ENCODE peak calls at places on chromosomes 16 and 17, in four cellular contexts. X is foreskin fibroblast, Q is mucosa of descending colon, N is fibroblast of pulmonary artery. F is an unnamed sample.

GRCh38 chr17:35073991-35074627 is 10.6 kb upstream of the RFFL start:
- DNase-seq in X (no peak), Q (no peak), N (no peak), F (no peak)

GRCh38 chr17:43531955-43532354 is 14.2 kb downstream of the ETV4 start:
- DNase-seq in X (no peak), Q (no peak), N (no peak), F (no peak)

GRCh38 chr17:43591750-43592562 is 45.8 kb upstream of the ETV4 start:
- DNase-seq in X (peak), Q (peak), N (peak), F (no peak)

GRCh38 chr16:58125041-58125440 is 4.1 kb downstream of the CFAP20 start:
- DNase-seq in X (no peak), Q (no peak), N (no peak), F (no peak)

GRCh38 chr17:7313890-7314718 is 1.1 kb downstream of the GPS2 start:
- DNase-seq in X (peak), Q (no peak), N (no peak), F (peak)

GRCh38 chr16:2964416-2965223 is 545 bp downstream of the KREMEN2 start:
- DNase-seq in X (no peak), Q (peak), N (no peak), F (no peak)

GRCh38 chr17:78745407-78746088 is 36.5 kb downstream of the CYTH1 start:
- DNase-seq in X (no peak), Q (no peak), N (peak), F (peak)

GRCh38 chr16:65622161-65622560 is 500.3 kb upstream of the CDH11 start:
- DNase-seq in X (no peak), Q (no peak), N (no peak), F (no peak)

GRCh38 chr16:77234611-77235010 is 35.4 kb downstream of the SYCE1L start:
- DNase-seq in X (no peak), Q (no peak), N (no peak), F (no peak)

GRCh38 chr16:47142469-47143328 is 1.0 kb downstream of the NETO2 start:
- DNase-seq in X (peak), Q (peak), N (peak), F (peak)

GRCh38 chr17:15157051-15157450 is 108.1 kb downstream of the PMP22 start:
- DNase-seq in X (peak), Q (no peak), N (peak), F (no peak)

GRCh38 chr17:82668631-82669099 is 20.4 kb upstream of the WDR45B start:
- DNase-seq in X (peak), Q (peak), N (peak), F (no peak)

GRCh38 chr16:63655846-63656245 is 1466.0 kb downstream of the CDH11 start:
- DNase-seq in X (no peak), Q (no peak), N (no peak), F (no peak)

GRCh38 chr16:65837431-65837986 is 529.0 kb upstream of the CDH5 start:
- DNase-seq in X (no peak), Q (no peak), N (no peak), F (peak)

GRCh38 chr17:1617620-1618174 is 10.9 kb downstream of the SLC43A2 start:
- DNase-seq in X (peak), Q (peak), N (peak), F (no peak)

GRCh38 chr17:77444653-77445029 is 303.9 kb downstream of the SEC14L1 start:
- DNase-seq in X (peak), Q (no peak), N (peak), F (no peak)

GRCh38 chr17:30323262-30323894 is 10.5 kb downstream of the TMIGD1 start:
- DNase-seq in X (no peak), Q (no peak), N (no peak), F (no peak)

GRCh38 chr16:15493416-15494181 is 59.2 kb downstream of the BMERB1 start:
- DNase-seq in X (peak), Q (no peak), N (peak), F (no peak)

GRCh38 chr17:73548620-73549311 is 95.5 kb downstream of the SDK2 start:
- DNase-seq in X (no peak), Q (no peak), N (no peak), F (no peak)

GRCh38 chr17:20825539-20825938 is 217.3 kb downstream of the USP22 start:
- DNase-seq in X (no peak), Q (no peak), N (no peak), F (no peak)

GRCh38 chr16:27642753-27643152 is 92.8 kb downstream of the KATNIP start:
- DNase-seq in X (no peak), Q (no peak), N (peak), F (no peak)

GRCh38 chr16:81926036-81926435 is 85.2 kb downstream of the SDR42E1 start:
- DNase-seq in X (no peak), Q (no peak), N (no peak), F (no peak)

GRCh38 chr16:20318437-20318836 is 8.9 kb downstream of the GP2 start:
- DNase-seq in X (no peak), Q (no peak), N (no peak), F (no peak)

GRCh38 chr17:47891545-47892088 is 4.4 kb upstream of the SP2 start:
- DNase-seq in X (no peak), Q (no peak), N (no peak), F (peak)

GRCh38 chr16:24685539-24686432 is 43.7 kb upstream of the TNRC6A start:
- DNase-seq in X (peak), Q (peak), N (peak), F (no peak)

GRCh38 chr17:47323382-47324223 is at the start of gene EFCAB13:
- DNase-seq in X (peak), Q (peak), N (peak), F (peak)

GRCh38 chr16:75323198-75323597 is 71.8 kb upstream of the BCAR1 start:
- DNase-seq in X (no peak), Q (no peak), N (no peak), F (no peak)

GRCh38 chr17:29235904-29236303 is 10.8 kb upstream of the CRYBA1 start:
- DNase-seq in X (no peak), Q (no peak), N (no peak), F (no peak)

GRCh38 chr16:68281368-68282063 is 17.2 kb downstream of the SLC7A6 start:
- DNase-seq in X (no peak), Q (no peak), N (no peak), F (no peak)

GRCh38 chr17:82287849-82288601 is 14.5 kb upstream of the CSNK1D start:
- DNase-seq in X (peak), Q (peak), N (peak), F (no peak)

GRCh38 chr16:75566889-75567255 is 693 bp downstream of the GABARAPL2 start:
- DNase-seq in X (no peak), Q (no peak), N (no peak), F (peak)

GRCh38 chr17:82107341-82107860 is 9.4 kb upstream of the FASN start:
- DNase-seq in X (no peak), Q (peak), N (no peak), F (no peak)

GRCh38 chr16:73071131-73071940 is 23.4 kb upstream of the ZFHX3 start:
- DNase-seq in X (no peak), Q (peak), N (peak), F (no peak)

GRCh38 chr17:83064021-83064731 is 15.2 kb upstream of the METRNL start:
- DNase-seq in X (no peak), Q (peak), N (no peak), F (no peak)

GRCh38 chr17:11598274-11599221 is at the start of gene DNAH9:
- DNase-seq in X (peak), Q (peak), N (peak), F (no peak)

GRCh38 chr17:76154292-76154691 is 13.2 kb upstream of the FOXJ1 start:
- DNase-seq in X (no peak), Q (no peak), N (no peak), F (no peak)

GRCh38 chr17:76154935-76155845 is 14.1 kb upstream of the FOXJ1 start:
- DNase-seq in X (no peak), Q (no peak), N (no peak), F (no peak)

GRCh38 chr17:76153202-76153601 is 12.2 kb upstream of the FOXJ1 start:
- DNase-seq in X (no peak), Q (no peak), N (no peak), F (no peak)

GRCh38 chr17:76152580-76152979 is 11.5 kb upstream of the FOXJ1 start:
- DNase-seq in X (no peak), Q (no peak), N (no peak), F (no peak)

DNA sequence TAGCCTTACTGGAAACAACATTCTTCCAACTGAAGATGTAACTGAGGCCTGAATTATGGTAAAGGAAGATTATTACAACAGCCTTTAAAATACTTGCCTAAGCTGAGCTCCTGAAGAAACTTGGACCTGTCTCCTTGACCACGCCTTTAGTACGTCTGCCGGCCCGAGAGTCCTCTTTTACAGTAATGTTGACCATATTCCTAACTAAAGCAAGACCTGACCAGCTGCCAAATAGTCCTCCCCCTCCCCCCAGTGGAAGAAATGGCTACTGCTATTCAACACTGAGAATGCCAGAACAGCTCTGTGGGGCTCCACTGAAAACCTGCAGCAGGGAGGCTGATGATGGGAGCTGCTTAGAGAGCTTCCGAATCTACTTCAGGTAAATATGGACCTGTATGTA is 12.6 kb upstream of the FOXJ1 start:
- DNase-seq in X (no peak), Q (no peak), N (peak), F (no peak)
- TF ChIP-seq CTCF in X (peak), Q (no peak), N (peak), F (peak)

GRCh38 chr17:65444049-65444448 is 117.4 kb downstream of the AXIN2 start:
- DNase-seq in X (no peak), Q (no peak), N (no peak), F (no peak)

GRCh38 chr17:65449495-65449894 is 112.0 kb downstream of the AXIN2 start:
- DNase-seq in X (no peak), Q (no peak), N (no peak), F (no peak)

GRCh38 chr17:65447823-65448222 is 113.6 kb downstream of the AXIN2 start:
- DNase-seq in X (no peak), Q (no peak), N (no peak), F (no peak)

GRCh38 chr17:65446043-65446442 is 115.4 kb downstream of the AXIN2 start:
- DNase-seq in X (no peak), Q (no peak), N (no peak), F (no peak)

DNA sequence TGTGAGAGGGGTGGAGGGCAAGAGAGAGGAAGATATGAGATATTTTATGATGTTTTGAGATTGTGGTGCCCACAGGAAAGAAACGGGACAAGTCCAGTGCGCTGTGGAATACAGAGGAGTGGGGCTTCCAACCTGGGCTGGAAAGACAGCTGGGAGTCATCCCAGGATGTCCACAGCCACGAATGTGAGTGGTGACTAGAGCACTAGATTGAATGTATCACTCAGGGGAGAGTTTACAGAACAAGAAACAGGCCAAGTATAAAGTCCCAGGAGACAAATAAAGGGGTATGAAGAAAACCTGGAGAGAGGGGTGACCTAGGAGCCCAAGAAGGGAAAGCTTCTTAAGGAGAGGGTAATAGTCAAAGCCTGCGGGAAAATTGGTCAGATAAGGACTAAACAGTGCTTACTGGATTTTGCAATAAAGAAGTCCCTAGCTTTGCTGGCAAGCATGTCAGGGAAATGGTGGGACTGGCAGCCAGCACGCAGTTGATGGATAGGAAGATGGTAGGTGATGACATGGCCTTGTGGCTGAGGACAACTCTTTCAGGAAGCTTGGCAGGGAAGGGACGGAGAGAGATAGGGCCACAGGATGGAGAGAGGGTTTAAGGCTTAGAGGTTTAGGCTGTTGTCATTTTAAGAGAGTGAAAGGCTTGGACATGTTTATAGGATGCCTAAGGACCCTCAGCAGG is 114.5 kb downstream of the AXIN2 start:
- DNase-seq in X (no peak), Q (no peak), N (no peak), F (no peak)
- H3K4me3 ChIP-seq in X (no peak), Q (no peak), N (no peak), F (no peak)

DNA sequence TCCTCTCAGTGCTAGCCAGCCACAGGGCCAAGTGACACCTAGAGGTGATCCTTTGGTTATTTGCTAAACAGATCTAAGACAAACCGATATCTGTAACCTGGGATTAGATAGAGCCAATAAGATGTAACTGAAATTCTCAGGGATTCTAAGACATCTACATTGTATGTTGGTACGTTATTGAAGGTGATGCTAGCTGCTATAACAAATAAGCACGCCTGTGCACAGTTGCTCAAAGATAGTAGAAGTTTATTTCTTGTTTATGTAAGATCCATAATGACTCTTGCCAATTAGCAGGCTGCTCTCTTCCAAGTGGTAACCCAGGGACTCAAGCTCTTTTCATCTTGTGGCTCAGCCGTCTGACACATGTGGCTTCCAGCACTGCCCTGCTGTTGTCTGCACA is 370.3 kb downstream of the WWOX start:
- DNase-seq in X (no peak), Q (no peak), N (no peak), F (no peak)
- TF ChIP-seq CTCF in X (no peak), Q (no peak), N (no peak), F (no peak)

DNA sequence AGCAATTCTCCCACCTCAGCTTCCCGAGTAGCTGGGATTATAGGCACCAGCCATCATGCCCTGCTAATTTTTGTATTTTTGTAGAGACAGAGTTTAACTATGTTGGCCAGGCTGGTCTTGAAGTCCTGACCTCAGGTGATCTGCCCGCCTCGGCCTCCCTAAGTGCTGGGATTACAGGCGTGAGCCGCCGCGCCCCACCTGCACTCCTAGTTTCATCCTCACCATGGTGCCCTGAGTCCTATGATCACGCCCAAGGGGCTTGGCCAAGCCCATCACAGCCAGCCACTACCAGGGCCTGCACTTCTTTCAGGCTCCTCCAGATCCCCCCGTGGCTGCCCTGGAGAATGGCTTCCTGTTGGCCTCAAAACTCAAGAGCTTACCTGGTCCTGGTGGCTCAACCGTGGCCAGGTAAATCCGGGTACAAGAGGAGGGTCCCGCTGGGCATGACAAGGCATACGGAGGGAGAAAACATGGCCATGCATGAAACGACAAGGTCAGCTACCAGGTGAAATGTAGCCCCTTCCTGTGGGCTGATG is 20.4 kb upstream of the TFAP4 start:
- DNase-seq in X (no peak), Q (no peak), N (no peak), F (no peak)
- H3K4me3 ChIP-seq in X (no peak), Q (no peak), N (no peak), F (no peak)

GRCh38 chr16:29864205-29864604 is 1.2 kb upstream of the CDIPT start:
- DNase-seq in X (no peak), Q (no peak), N (no peak), F (no peak)

GRCh38 chr16:29862884-29863668 is at the start of gene CDIPT:
- DNase-seq in X (peak), Q (peak), N (peak), F (peak)

GRCh38 chr16:29860218-29860617 is 2.8 kb downstream of the CDIPT start:
- DNase-seq in X (no peak), Q (no peak), N (no peak), F (no peak)

GRCh38 chr16:29863669-29863984 is 601 bp upstream of the CDIPT start:
- DNase-seq in X (no peak), Q (no peak), N (no peak), F (no peak)

GRCh38 chr16:29862383-29862883 is 593 bp downstream of the CDIPT start:
- DNase-seq in X (no peak), Q (no peak), N (peak), F (peak)
- TF ChIP-seq CTCF in X (peak), Q (no peak), N (peak), F (no peak)

DNA sequence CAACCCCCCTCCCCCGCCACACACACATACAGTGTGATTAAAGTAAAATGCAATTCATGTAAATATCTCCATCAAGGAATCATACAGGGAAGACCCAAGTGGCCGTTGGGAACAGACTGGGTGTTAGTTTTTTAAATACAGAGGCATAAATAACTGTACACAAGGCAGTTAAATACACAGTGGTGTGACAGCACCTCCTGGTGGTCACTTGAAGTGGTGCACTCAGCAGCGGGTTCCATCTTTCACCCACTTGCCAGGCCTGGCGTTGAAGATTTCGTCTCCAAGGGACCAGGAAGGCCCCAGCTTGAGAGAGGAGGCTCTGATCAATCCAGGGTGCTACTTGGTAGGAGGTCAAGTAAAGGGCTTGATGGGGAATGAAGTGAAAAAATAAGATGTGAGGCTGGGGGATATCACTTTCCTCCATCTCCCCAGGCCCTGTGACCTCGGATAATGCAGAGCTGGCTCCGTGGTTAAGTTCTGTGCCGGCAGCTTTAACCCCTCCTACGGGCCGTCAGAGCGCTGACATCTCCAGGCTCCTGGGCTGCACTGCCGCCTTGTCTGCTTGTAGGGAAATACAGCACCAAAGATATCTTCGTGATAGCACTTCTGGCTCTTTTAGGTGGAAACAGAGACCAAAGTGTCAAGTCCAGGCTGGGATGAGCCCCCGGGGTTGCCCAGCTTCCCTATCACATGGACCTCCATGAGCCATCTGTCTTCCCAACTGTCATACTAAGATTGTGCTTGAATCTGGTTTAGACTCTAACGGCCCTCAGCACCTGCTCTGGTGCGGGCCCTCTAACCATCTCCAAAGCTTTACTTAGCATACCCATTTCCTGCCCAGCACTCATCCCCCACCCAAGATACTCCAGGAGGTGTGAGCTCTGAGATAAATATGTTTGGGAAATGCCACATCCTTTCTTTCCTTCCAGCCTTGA is 20.7 kb downstream of the LGALS9 start:
- DNase-seq in X (peak), Q (no peak), N (peak), F (peak)
- H3K4me3 ChIP-seq in X (no peak), Q (no peak), N (no peak), F (no peak)

GRCh38 chr17:28225872-28226271 is 93.1 kb upstream of the TMEM97 start:
- DNase-seq in X (no peak), Q (no peak), N (no peak), F (no peak)
- TF ChIP-seq CTCF in X (no peak), Q (no peak), N (no peak), F (no peak)

DNA sequence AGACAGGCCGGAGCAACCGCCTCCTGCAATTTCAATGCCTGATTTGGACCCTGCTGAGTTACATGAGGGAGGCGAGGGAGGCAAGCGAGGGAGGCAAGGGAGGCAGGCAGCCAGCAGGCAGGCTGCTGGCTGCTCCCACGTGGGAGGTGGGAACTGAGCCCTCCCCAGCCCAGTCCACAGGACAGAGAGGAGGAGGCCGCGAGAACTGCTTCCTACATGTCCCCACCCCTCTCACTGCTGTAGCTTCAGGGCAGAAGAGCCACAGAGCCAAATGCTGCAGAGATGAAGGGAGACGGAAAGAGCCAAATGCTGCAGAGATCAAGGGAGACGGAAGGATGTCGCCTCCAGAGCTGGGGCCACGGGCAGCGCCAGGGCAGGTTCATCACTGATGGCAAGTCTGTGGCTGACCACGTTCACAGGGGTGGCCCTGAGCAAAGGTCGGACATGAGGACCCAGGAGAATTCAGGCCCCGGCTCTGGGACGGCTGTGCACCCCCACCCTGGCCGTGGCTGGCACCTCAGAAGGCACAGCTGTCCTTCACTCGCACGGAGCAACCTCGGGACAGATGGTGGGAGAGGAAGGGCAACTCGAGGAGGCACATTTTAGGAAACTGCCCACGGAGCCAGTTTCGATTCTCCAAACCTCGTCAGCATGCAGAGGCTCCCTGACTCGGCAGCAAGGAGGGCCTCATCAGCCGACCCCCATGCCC is 21.5 kb downstream of the RPH3AL start:
- DNase-seq in X (no peak), Q (peak), N (no peak), F (no peak)
- H3K4me3 ChIP-seq in X (no peak), Q (no peak), N (no peak), F (no peak)